ENCODE peak calls at places on chromosome 14, in ten cellular contexts. One of them, this sample, is unnamed.

GRCh38 chr14:20684662-20685456 is 499 bp downstream of the RNASE4 start:
- DNase-seq in PC-3: peak; percentile 50
- DNase-seq in kidney: no peak
- DNase-seq in mesenchymal stem cell: peak; percentile 70
- DNase-seq in iPS DF 6.9: no peak
- DNase-seq in WERI-Rb-1: no peak
- DNase-seq in testis: peak; percentile 57
- DNase-seq in cardiac muscle cell: no peak
- DNase-seq in MM.1S: no peak
- DNase-seq in A549: peak; percentile 34
- DNase-seq in this sample: no peak

GRCh38 chr14:72443991-72444431 is 449.9 kb downstream of the DPF3 start:
- DNase-seq in PC-3: no peak
- DNase-seq in kidney: no peak
- DNase-seq in mesenchymal stem cell: no peak
- DNase-seq in iPS DF 6.9: no peak
- DNase-seq in WERI-Rb-1: peak; percentile 68
- DNase-seq in testis: no peak
- DNase-seq in cardiac muscle cell: no peak
- DNase-seq in MM.1S: no peak
- DNase-seq in A549: no peak
- DNase-seq in this sample: no peak

GRCh38 chr14:101371691-101372493 is 189.4 kb upstream of the DIO3 start:
- DNase-seq in PC-3: no peak
- DNase-seq in kidney: no peak
- DNase-seq in mesenchymal stem cell: no peak
- DNase-seq in iPS DF 6.9: no peak
- DNase-seq in WERI-Rb-1: no peak
- DNase-seq in testis: no peak
- DNase-seq in cardiac muscle cell: peak; percentile 5
- DNase-seq in MM.1S: no peak
- DNase-seq in A549: no peak
- DNase-seq in this sample: no peak

GRCh38 chr14:64465208-64465821 is at the start of gene AKAP5:
- DNase-seq in PC-3: peak; percentile 53
- DNase-seq in kidney: peak; percentile 80
- DNase-seq in mesenchymal stem cell: peak; percentile 32
- DNase-seq in iPS DF 6.9: peak; percentile 27
- DNase-seq in WERI-Rb-1: peak; percentile 83
- DNase-seq in testis: peak; percentile 51
- DNase-seq in cardiac muscle cell: peak; percentile 91
- DNase-seq in MM.1S: peak; percentile 67
- DNase-seq in A549: peak; percentile 43
- DNase-seq in this sample: no peak

GRCh38 chr14:30322819-30323218 is 236.1 kb upstream of the G2E3 start:
- DNase-seq in PC-3: no peak
- DNase-seq in kidney: no peak
- DNase-seq in mesenchymal stem cell: no peak
- DNase-seq in iPS DF 6.9: no peak
- DNase-seq in WERI-Rb-1: no peak
- DNase-seq in testis: no peak
- DNase-seq in cardiac muscle cell: no peak
- DNase-seq in MM.1S: no peak
- DNase-seq in A549: no peak
- DNase-seq in this sample: no peak

GRCh38 chr14:100592972-100593371 is 5.8 kb upstream of the BEGAIN start:
- DNase-seq in PC-3: no peak
- DNase-seq in kidney: peak; percentile 38
- DNase-seq in mesenchymal stem cell: no peak
- DNase-seq in iPS DF 6.9: no peak
- DNase-seq in WERI-Rb-1: no peak
- DNase-seq in testis: no peak
- DNase-seq in cardiac muscle cell: no peak
- DNase-seq in MM.1S: no peak
- DNase-seq in A549: no peak
- DNase-seq in this sample: no peak

GRCh38 chr14:52446355-52446754 is 106.0 kb downstream of the TXNDC16 start:
- DNase-seq in PC-3: no peak
- DNase-seq in kidney: no peak
- DNase-seq in mesenchymal stem cell: no peak
- DNase-seq in iPS DF 6.9: no peak
- DNase-seq in WERI-Rb-1: no peak
- DNase-seq in testis: no peak
- DNase-seq in cardiac muscle cell: peak; percentile 0
- DNase-seq in MM.1S: no peak
- DNase-seq in A549: no peak
- DNase-seq in this sample: no peak

GRCh38 chr14:75631453-75631831 is 29.2 kb downstream of the ERG28 start:
- DNase-seq in PC-3: no peak
- DNase-seq in kidney: no peak
- DNase-seq in mesenchymal stem cell: no peak
- DNase-seq in iPS DF 6.9: peak; percentile 52
- DNase-seq in WERI-Rb-1: peak; percentile 20
- DNase-seq in testis: peak; percentile 64
- DNase-seq in cardiac muscle cell: no peak
- DNase-seq in MM.1S: no peak
- DNase-seq in A549: no peak
- DNase-seq in this sample: no peak

GRCh38 chr14:33040548-33041140 is 102.0 kb downstream of the NPAS3 start:
- DNase-seq in PC-3: no peak
- DNase-seq in kidney: no peak
- DNase-seq in mesenchymal stem cell: no peak
- DNase-seq in iPS DF 6.9: no peak
- DNase-seq in WERI-Rb-1: no peak
- DNase-seq in testis: no peak
- DNase-seq in cardiac muscle cell: no peak
- DNase-seq in MM.1S: peak; percentile 78
- DNase-seq in A549: no peak
- DNase-seq in this sample: no peak

GRCh38 chr14:35865611-35866010 is 39.5 kb downstream of the BRMS1L start:
- DNase-seq in PC-3: no peak
- DNase-seq in kidney: no peak
- DNase-seq in mesenchymal stem cell: no peak
- DNase-seq in iPS DF 6.9: no peak
- DNase-seq in WERI-Rb-1: no peak
- DNase-seq in testis: no peak
- DNase-seq in cardiac muscle cell: no peak
- DNase-seq in MM.1S: no peak
- DNase-seq in A549: no peak
- DNase-seq in this sample: no peak

DNA sequence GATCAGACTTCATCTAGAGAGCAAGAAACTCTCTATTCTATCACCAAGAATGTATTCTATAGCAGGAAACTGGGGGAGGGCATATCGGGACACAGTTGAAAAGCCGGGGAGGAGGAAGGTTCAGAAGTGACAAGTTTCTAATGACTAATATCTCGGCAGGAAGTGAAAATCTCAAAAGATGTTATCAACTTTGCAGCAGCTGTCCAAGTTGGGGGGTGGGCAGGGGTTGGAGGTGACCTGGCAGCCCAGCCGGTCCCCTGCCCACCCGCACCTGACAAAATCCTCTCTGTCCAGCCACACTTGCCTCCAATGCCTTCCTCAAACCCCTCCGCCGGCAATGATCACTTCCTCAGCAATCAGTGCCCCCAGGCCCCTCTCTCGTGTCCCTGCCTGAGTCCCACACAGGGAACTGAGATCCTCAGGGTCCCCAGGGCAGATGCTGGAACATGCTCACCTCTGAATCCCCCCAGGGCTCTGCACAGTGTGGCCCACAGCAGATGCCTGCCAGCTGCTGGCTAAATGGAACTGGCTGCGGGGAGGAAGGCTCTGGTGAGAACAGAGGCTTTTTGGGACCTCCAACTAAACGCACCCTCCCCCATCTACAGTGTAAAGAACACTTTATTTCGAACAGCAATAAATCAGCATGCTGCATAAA is 43.9 kb downstream of the CCDC88C start:
- DNase-seq in PC-3: peak; percentile 38
- DNase-seq in kidney: no peak
- DNase-seq in mesenchymal stem cell: no peak
- DNase-seq in iPS DF 6.9: no peak
- DNase-seq in WERI-Rb-1: no peak
- DNase-seq in testis: no peak
- DNase-seq in cardiac muscle cell: no peak
- DNase-seq in MM.1S: peak; percentile 80
- DNase-seq in A549: no peak
- DNase-seq in this sample: no peak
- H3K27ac ChIP-seq in PC-3: no peak overlapping the region
- H3K27ac ChIP-seq in kidney: no peak overlapping the region
- H3K27ac ChIP-seq in mesenchymal stem cell: no peak overlapping the region
- H3K27ac ChIP-seq in iPS DF 6.9: no peak overlapping the region
- H3K27ac ChIP-seq in WERI-Rb-1: peak overlapping the region; percentile 62
- H3K27ac ChIP-seq in testis: no peak overlapping the region
- H3K27ac ChIP-seq in cardiac muscle cell: no peak overlapping the region
- H3K27ac ChIP-seq in MM.1S: peak overlapping the region; percentile 100
- H3K27ac ChIP-seq in A549: no peak overlapping the region
- H3K27ac ChIP-seq in this sample: no peak overlapping the region

DNA sequence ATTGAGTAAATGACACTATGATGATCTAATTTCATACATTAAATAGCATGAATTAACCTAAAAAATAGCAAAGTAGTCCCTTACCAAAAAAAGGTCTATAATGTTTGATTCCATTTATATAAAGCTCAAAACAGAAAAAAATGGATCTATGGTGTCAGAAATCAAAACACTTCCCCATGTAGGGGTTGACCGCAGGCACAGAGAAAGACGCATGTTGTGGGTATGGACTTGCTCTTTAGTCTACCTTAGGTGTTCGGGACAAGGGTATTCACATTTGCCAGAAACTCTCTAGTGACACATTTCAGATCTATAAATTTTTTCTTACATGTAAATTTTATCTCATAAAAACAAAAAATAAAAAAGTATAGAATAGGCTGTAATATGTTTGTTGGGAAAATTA is 1262.9 kb downstream of the TMEM121 start:
- DNase-seq in PC-3: no peak
- DNase-seq in kidney: no peak
- DNase-seq in mesenchymal stem cell: no peak
- DNase-seq in iPS DF 6.9: no peak
- DNase-seq in WERI-Rb-1: no peak
- DNase-seq in testis: no peak
- DNase-seq in cardiac muscle cell: no peak
- DNase-seq in MM.1S: no peak
- DNase-seq in A549: no peak
- DNase-seq in this sample: no peak
- H3K9me3 ChIP-seq in PC-3: peaks cover 5% of the 10 kb centered on the region
- H3K9me3 ChIP-seq in kidney: no peaks in the 10 kb centered on the region
- H3K9me3 ChIP-seq in mesenchymal stem cell: no peaks in the 10 kb centered on the region
- H3K9me3 ChIP-seq in iPS DF 6.9: peaks cover 17% of the 10 kb centered on the region
- H3K9me3 ChIP-seq in WERI-Rb-1: no peaks in the 10 kb centered on the region
- H3K9me3 ChIP-seq in testis: no peaks in the 10 kb centered on the region
- H3K9me3 ChIP-seq in cardiac muscle cell: no peaks in the 10 kb centered on the region
- H3K9me3 ChIP-seq in MM.1S: no peaks in the 10 kb centered on the region
- H3K9me3 ChIP-seq in A549: no peaks in the 10 kb centered on the region
- H3K9me3 ChIP-seq in this sample: no peaks in the 10 kb centered on the region

DNA sequence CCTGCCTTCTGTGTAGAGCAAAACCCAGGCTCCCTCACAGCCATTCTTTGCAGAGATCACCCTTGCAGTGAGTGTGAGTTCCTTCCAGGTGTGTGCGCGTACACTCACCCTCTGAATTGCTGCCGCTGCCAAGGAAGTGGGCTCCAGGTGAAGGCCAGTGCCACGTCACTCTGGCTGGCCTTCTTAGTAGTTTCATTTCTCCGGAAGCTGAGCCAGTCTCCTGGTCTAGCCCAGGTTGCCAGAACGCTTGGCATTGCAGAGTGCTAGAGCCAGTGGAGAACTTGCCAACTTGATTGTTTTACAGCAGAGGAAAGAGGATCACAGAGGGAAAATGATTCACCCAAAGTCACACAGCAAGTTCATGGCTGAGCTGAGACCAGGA is 11.0 kb downstream of the CBLN3 start:
- DNase-seq in PC-3: peak; percentile 93
- DNase-seq in kidney: no peak
- DNase-seq in mesenchymal stem cell: no peak
- DNase-seq in iPS DF 6.9: no peak
- DNase-seq in WERI-Rb-1: no peak
- DNase-seq in testis: no peak
- DNase-seq in cardiac muscle cell: no peak
- DNase-seq in MM.1S: no peak
- DNase-seq in A549: no peak
- DNase-seq in this sample: no peak
- H3K27ac ChIP-seq in PC-3: peak overlapping the region; percentile 71
- H3K27ac ChIP-seq in kidney: no peak overlapping the region
- H3K27ac ChIP-seq in mesenchymal stem cell: no peak overlapping the region
- H3K27ac ChIP-seq in iPS DF 6.9: no peak overlapping the region
- H3K27ac ChIP-seq in WERI-Rb-1: no peak overlapping the region
- H3K27ac ChIP-seq in testis: no peak overlapping the region
- H3K27ac ChIP-seq in cardiac muscle cell: no peak overlapping the region
- H3K27ac ChIP-seq in MM.1S: no peak overlapping the region
- H3K27ac ChIP-seq in A549: no peak overlapping the region
- H3K27ac ChIP-seq in this sample: no peak overlapping the region

DNA sequence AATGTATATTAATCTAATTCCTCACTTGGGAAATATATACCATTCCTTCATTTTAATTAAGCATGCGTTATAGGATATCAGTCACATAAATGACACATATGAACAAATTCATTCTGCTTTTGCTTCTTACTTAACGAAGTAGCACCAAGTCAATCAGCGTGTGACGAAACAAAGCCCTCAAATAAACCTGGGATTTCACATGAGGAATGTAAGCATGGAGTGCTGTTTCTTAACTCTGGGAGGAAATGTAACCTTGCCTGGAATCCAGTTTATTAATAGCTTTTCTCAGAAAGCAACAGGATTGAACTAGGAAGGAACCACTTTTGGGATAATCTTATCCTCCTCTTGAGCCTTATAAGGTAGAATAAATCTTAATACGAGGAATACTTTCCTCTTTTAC is 72.0 kb downstream of the NIN start:
- DNase-seq in PC-3: no peak
- DNase-seq in kidney: no peak
- DNase-seq in mesenchymal stem cell: peak; percentile 38
- DNase-seq in iPS DF 6.9: no peak
- DNase-seq in WERI-Rb-1: no peak
- DNase-seq in testis: no peak
- DNase-seq in cardiac muscle cell: peak; percentile 19
- DNase-seq in MM.1S: no peak
- DNase-seq in A549: no peak
- DNase-seq in this sample: no peak
- H3K9me3 ChIP-seq in PC-3: no peaks in the 10 kb centered on the region
- H3K9me3 ChIP-seq in kidney: no peaks in the 10 kb centered on the region
- H3K9me3 ChIP-seq in mesenchymal stem cell: no peaks in the 10 kb centered on the region
- H3K9me3 ChIP-seq in iPS DF 6.9: no peaks in the 10 kb centered on the region
- H3K9me3 ChIP-seq in WERI-Rb-1: no peaks in the 10 kb centered on the region
- H3K9me3 ChIP-seq in testis: no peaks in the 10 kb centered on the region
- H3K9me3 ChIP-seq in cardiac muscle cell: no peaks in the 10 kb centered on the region
- H3K9me3 ChIP-seq in MM.1S: no peaks in the 10 kb centered on the region
- H3K9me3 ChIP-seq in A549: no peaks in the 10 kb centered on the region
- H3K9me3 ChIP-seq in this sample: no peaks in the 10 kb centered on the region